ENCODE peak calls at places on chromosomes 11 and 22, in eight cellular contexts. I is activated naive CD8-positive, alpha-beta T cell treated with anti-CD3 and anti-CD28 coated beads, Interleukin-2, amount 50 U/mL, for 16 hours; V is HEK293T; P is NCI-H1417; T is brain microvascular endothelial cell; N is fibroblast of pulmonary artery; O is fibroblast of the conjunctiva; S is NCI-H774. E is an unnamed sample.

GRCh38 chr11:69746780-69747742 is 28.1 kb downstream of the FGF4 start:
- DNase-seq in V (no peak), P (no peak), S (no peak), O (no peak), T (no peak), N (no peak), I (no peak), E (no peak)

GRCh38 chr22:39244496-39245129 is at the start of gene PDGFB:
- DNase-seq in P (no peak), S (peak), T (no peak), N (peak), I (no peak), O (no peak), V (peak), E (peak)

GRCh38 chr22:18968011-18968749 is 32.1 kb upstream of the PRODH start:
- DNase-seq in V (no peak), T (peak), S (no peak), O (no peak), P (no peak), N (peak), I (no peak), E (peak)

GRCh38 chr22:49353185-49353584 is 474.5 kb downstream of the BRD1 start:
- DNase-seq in N (no peak), T (no peak), S (no peak), I (no peak), O (no peak), V (no peak), P (no peak), E (no peak)

GRCh38 chr22:48947636-48948035 is 880.0 kb downstream of the BRD1 start:
- DNase-seq in I (no peak), P (no peak), N (no peak), V (no peak), T (no peak), S (no peak), O (no peak), E (no peak)

GRCh38 chr11:32571039-32571438 is 12.6 kb upstream of the EIF3M start:
- DNase-seq in N (no peak), I (no peak), P (no peak), S (no peak), V (no peak), O (no peak), T (no peak), E (no peak)

GRCh38 chr11:33735426-33736147 is 636 bp downstream of the CD59 start:
- DNase-seq in O (no peak), V (peak), I (no peak), N (no peak), S (no peak), P (peak), T (no peak), E (peak)

GRCh38 chr11:118913411-118914125 is 12.2 kb downstream of the BCL9L start:
- DNase-seq in V (no peak), T (no peak), I (no peak), P (no peak), S (no peak), N (no peak), O (no peak), E (no peak)

GRCh38 chr11:59556883-59557205 is 45.5 kb downstream of the OR4D9 start:
- DNase-seq in P (no peak), I (no peak), O (no peak), V (no peak), T (peak), S (no peak), N (no peak), E (peak)

GRCh38 chr11:72084960-72085359 is 4.3 kb downstream of the LRRC51 start:
- DNase-seq in N (no peak), I (no peak), S (no peak), T (no peak), O (no peak), V (no peak), P (no peak), E (no peak)

GRCh38 chr11:14202263-14203173 is 156.5 kb downstream of the RRAS2 start:
- DNase-seq in P (no peak), V (no peak), S (no peak), N (no peak), O (no peak), T (no peak), I (no peak), E (no peak)

GRCh38 chr22:27306771-27307170 is 494.8 kb downstream of the MN1 start:
- DNase-seq in P (no peak), O (no peak), N (no peak), S (no peak), I (no peak), T (no peak), V (no peak), E (no peak)

GRCh38 chr11:128409476-128409875 is 177.9 kb downstream of the ETS1 start:
- DNase-seq in P (no peak), T (peak), N (peak), S (no peak), V (no peak), I (no peak), O (no peak), E (peak)

GRCh38 chr22:50119768-50120251 is 30.0 kb downstream of the MOV10L1 start:
- DNase-seq in N (peak), S (no peak), O (no peak), P (no peak), V (no peak), I (no peak), T (no peak), E (no peak)

GRCh38 chr11:121494355-121495099 is 41.8 kb upstream of the SORL1-AS1 start:
- DNase-seq in S (no peak), P (no peak), N (no peak), I (no peak), O (no peak), V (no peak), T (no peak), E (no peak)

GRCh38 chr22:29041408-29041807 is 20.2 kb downstream of the C22orf31 start:
- DNase-seq in I (no peak), V (no peak), S (no peak), N (peak), O (no peak), T (peak), P (no peak), E (peak)

GRCh38 chr22:46753360-46753759 is 9.1 kb upstream of the TBC1D22A start:
- DNase-seq in P (no peak), N (no peak), O (no peak), T (no peak), S (no peak), I (no peak), V (no peak), E (no peak)

GRCh38 chr11:133946541-133947297 is 10.0 kb downstream of the IGSF9B start:
- DNase-seq in P (peak), V (no peak), S (no peak), N (no peak), I (no peak), T (no peak), O (no peak), E (no peak)

GRCh38 chr11:13012037-13012693 is 3.0 kb downstream of the RASSF10 start:
- DNase-seq in S (no peak), O (no peak), P (no peak), I (no peak), V (no peak), N (no peak), T (no peak), E (no peak)

GRCh38 chr22:36540867-36541642 is 12.1 kb upstream of the EIF3D start:
- DNase-seq in I (no peak), O (no peak), T (no peak), P (no peak), V (no peak), S (no peak), N (no peak), E (peak)

GRCh38 chr22:24407278-24407665 is 20.1 kb upstream of the ADORA2A start:
- DNase-seq in O (no peak), P (no peak), V (no peak), I (no peak), S (no peak), N (no peak), T (no peak), E (no peak)

GRCh38 chr11:120181446-120181992 is 29.3 kb upstream of the OAF start:
- DNase-seq in T (no peak), P (no peak), S (no peak), I (no peak), O (no peak), N (no peak), V (no peak), E (no peak)